ENCODE peak calls at places on chromosomes 1 and 21, in four cellular contexts. One of them, this sample, is unnamed. For H3K36me3, the result is how much of the 10 kb centered on the place peaks cover.

GRCh38 chr1:198300451-198300850 is 143.7 kb downstream of the NEK7 start:
- DNase-seq in Peyer's patch: no peak
- DNase-seq in hepatocyte: no peak
- DNase-seq in K562: no peak
- DNase-seq in this sample: no peak

GRCh38 chr1:65527672-65528071 is 107.2 kb downstream of the LEPR start:
- DNase-seq in hepatocyte: no peak
- DNase-seq in K562: peak
- DNase-seq in Peyer's patch: no peak
- DNase-seq in this sample: no peak

GRCh38 chr1:90834354-90835171 is 117.5 kb upstream of the BARHL2 start:
- DNase-seq in K562: no peak
- DNase-seq in Peyer's patch: no peak
- DNase-seq in hepatocyte: no peak
- DNase-seq in this sample: no peak

GRCh38 chr1:56511323-56511722 is 68.0 kb downstream of the PLPP3 start:
- DNase-seq in K562: no peak
- DNase-seq in hepatocyte: no peak
- DNase-seq in Peyer's patch: no peak
- DNase-seq in this sample: no peak

GRCh38 chr21:28521932-28522826 is 470.5 kb downstream of the LTN1 start:
- DNase-seq in hepatocyte: peak
- DNase-seq in Peyer's patch: no peak
- DNase-seq in K562: no peak
- DNase-seq in this sample: peak

GRCh38 chr1:11198851-11199628 is 9.9 kb downstream of the ANGPTL7 start:
- DNase-seq in hepatocyte: no peak
- DNase-seq in Peyer's patch: no peak
- DNase-seq in K562: no peak
- DNase-seq in this sample: no peak

GRCh38 chr1:227961651-227962050 is 13.9 kb upstream of the WNT9A start:
- DNase-seq in Peyer's patch: no peak
- DNase-seq in K562: no peak
- DNase-seq in hepatocyte: no peak
- DNase-seq in this sample: no peak

GRCh38 chr1:66505671-66506392 is 28.1 kb upstream of the SGIP1 start:
- DNase-seq in Peyer's patch: no peak
- DNase-seq in K562: no peak
- DNase-seq in hepatocyte: no peak
- DNase-seq in this sample: no peak

GRCh38 chr1:186183219-186183618 is 191.8 kb downstream of the TPR start:
- DNase-seq in K562: no peak
- DNase-seq in Peyer's patch: no peak
- DNase-seq in hepatocyte: no peak
- DNase-seq in this sample: peak

GRCh38 chr1:23423415-23424170 is 955 bp downstream of the TCEA3 start:
- DNase-seq in Peyer's patch: no peak
- DNase-seq in hepatocyte: peak
- DNase-seq in K562: no peak
- DNase-seq in this sample: no peak

GRCh38 chr1:58982259-58982998 is 198.6 kb upstream of the JUN start:
- DNase-seq in K562: no peak
- DNase-seq in hepatocyte: peak
- DNase-seq in Peyer's patch: no peak
- DNase-seq in this sample: no peak

GRCh38 chr1:169682077-169682476 is 29.3 kb downstream of the SELL start:
- DNase-seq in Peyer's patch: no peak
- DNase-seq in K562: no peak
- DNase-seq in hepatocyte: no peak
- DNase-seq in this sample: no peak

GRCh38 chr1:213070399-213070798 is 19.4 kb downstream of the RPS6KC1 start:
- DNase-seq in Peyer's patch: no peak
- DNase-seq in hepatocyte: peak
- DNase-seq in K562: peak
- DNase-seq in this sample: peak

GRCh38 chr1:154352581-154353459 is 27.5 kb downstream of the ATP8B2 start:
- DNase-seq in Peyer's patch: peak
- DNase-seq in K562: peak
- DNase-seq in hepatocyte: peak
- DNase-seq in this sample: peak

GRCh38 chr1:25198731-25199231 is 33.5 kb downstream of the SYF2 start:
- DNase-seq in K562: peak
- DNase-seq in Peyer's patch: no peak
- DNase-seq in hepatocyte: no peak
- DNase-seq in this sample: no peak

GRCh38 chr1:237084399-237085077 is 42.6 kb downstream of the RYR2 start:
- DNase-seq in hepatocyte: no peak
- DNase-seq in Peyer's patch: no peak
- DNase-seq in K562: no peak
- DNase-seq in this sample: no peak

DNA sequence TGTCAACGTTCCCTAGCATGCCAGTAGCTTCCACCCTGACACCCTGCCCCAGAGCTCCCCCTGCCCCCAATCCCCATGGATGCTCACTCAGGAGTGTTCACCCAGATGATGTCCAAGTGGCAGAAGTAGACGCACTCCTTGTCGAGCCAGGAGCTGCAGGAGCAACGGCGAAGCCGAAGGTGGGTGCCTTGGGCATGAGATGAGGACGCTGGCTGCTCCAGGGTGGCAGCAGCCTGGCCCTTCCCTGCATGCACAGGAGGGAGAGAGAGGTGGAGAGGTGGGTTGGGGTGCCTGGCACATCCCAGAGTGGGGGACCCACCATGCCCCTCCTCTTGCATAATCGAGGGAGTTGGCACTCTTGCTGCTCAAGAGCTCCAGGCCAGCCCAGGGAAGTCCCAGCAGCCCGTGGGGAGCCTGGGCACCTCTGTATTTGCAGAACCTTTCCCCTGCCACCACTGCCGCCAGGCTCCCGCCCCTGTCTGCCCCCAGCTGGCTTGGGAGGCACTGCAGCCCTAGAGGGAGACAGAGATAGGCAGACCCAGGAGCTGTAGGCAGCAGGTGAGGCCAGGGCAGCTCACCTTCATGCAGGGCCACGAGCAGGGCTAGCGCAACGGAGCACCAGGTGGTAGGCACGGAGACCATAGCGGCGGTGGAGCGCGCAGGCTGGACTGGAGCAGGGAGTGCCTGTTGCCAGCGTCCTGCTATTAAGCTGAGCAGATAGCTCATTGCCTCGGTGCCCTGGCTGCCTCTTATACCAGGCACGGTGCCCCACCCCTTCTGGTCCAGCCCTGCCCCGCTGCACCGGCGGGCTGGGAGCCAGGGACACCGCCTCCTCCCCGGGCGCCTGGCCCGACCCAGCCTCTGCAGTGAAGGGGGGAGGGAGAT is at the start of gene EDN2:
- DNase-seq in hepatocyte: no peak
- DNase-seq in Peyer's patch: no peak
- DNase-seq in K562: no peak
- DNase-seq in this sample: peak
- TF ChIP-seq CTCF in hepatocyte: peak
- TF ChIP-seq CTCF in Peyer's patch: peak
- TF ChIP-seq CTCF in K562: no peak
- TF ChIP-seq CTCF in this sample: peak

DNA sequence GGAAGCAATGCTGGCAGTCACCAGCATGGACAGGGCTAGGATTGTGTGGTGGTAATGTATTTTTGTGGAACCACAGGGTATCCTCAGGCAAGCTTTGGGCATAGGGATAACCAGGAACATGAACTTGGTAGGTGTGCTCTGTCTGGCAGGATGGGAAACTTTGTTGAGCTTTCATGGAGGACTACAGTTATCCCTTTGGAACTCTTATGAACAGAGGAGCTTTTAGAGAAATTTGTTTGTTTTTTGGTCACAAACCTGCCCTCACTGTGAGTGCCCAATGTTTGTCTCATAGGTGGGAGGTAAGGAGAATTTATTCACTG is 54.4 kb downstream of the MACF1 start:
- DNase-seq in Peyer's patch: no peak
- DNase-seq in hepatocyte: no peak
- DNase-seq in K562: no peak
- DNase-seq in this sample: no peak
- H3K36me3 ChIP-seq in Peyer's patch: under half
- H3K36me3 ChIP-seq in hepatocyte: under half
- H3K36me3 ChIP-seq in K562: half or more
- H3K36me3 ChIP-seq in this sample: under half

GRCh38 chr1:96538883-96539282 is 182.7 kb upstream of the PTBP2 start:
- DNase-seq in K562: no peak
- DNase-seq in Peyer's patch: no peak
- DNase-seq in hepatocyte: peak
- DNase-seq in this sample: no peak

GRCh38 chr1:96541491-96541890 is 180.1 kb upstream of the PTBP2 start:
- DNase-seq in Peyer's patch: no peak
- DNase-seq in K562: no peak
- DNase-seq in hepatocyte: no peak
- DNase-seq in this sample: no peak

GRCh38 chr1:96533820-96534219 is 187.8 kb upstream of the PTBP2 start:
- DNase-seq in Peyer's patch: no peak
- DNase-seq in hepatocyte: no peak
- DNase-seq in K562: no peak
- DNase-seq in this sample: no peak

GRCh38 chr1:96536576-96536975 is 185.0 kb upstream of the PTBP2 start:
- DNase-seq in K562: no peak
- DNase-seq in Peyer's patch: no peak
- DNase-seq in hepatocyte: no peak
- DNase-seq in this sample: no peak

GRCh38 chr1:96538001-96538649 is 183.5 kb upstream of the PTBP2 start:
- DNase-seq in hepatocyte: peak
- DNase-seq in Peyer's patch: no peak
- DNase-seq in K562: no peak
- DNase-seq in this sample: no peak
- TF ChIP-seq CTCF in hepatocyte: peak
- TF ChIP-seq CTCF in Peyer's patch: peak
- TF ChIP-seq CTCF in K562: no peak
- TF ChIP-seq CTCF in this sample: no peak

DNA sequence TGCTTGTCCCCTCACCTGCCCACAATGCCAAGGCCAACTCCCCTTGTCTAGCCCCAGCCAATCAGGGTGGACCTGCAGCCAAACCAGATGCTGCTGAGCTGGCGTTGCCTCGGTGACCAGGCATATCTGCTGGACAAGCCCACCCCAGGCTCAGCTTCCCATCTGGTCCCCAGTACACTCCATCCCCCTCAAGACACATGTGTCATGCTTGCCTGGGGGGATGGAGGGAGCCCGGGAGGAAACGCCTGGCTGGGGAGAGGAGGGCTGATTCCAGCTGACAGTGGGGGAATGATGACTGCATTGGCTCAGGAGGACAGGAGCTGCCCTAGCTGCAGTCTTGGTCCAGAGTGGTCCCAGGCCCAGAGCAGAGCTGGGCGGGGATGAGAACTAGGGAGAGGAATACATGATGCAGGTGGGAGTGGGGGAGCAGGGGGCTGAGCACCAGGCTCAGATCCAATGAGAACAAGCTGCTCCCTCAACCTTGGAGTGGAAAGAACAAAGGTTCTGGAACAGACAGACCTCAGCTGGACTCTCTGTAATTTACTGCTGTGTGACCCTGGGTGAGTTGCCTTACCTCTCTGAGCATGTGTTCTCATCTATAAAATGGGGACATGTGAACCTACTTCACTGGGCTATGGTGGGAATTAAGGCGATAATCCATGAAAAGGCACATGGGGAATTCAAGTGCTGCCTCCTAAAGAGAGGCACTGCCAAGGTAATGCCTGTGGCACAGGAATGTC is 23.1 kb upstream of the ECE1 start:
- DNase-seq in Peyer's patch: no peak
- DNase-seq in hepatocyte: no peak
- DNase-seq in K562: no peak
- DNase-seq in this sample: no peak
- H3K36me3 ChIP-seq in Peyer's patch: under half
- H3K36me3 ChIP-seq in hepatocyte: under half
- H3K36me3 ChIP-seq in K562: under half
- H3K36me3 ChIP-seq in this sample: under half

GRCh38 chr1:15757575-15758401 is 807 bp upstream of the FBLIM1 start:
- DNase-seq in K562: no peak
- DNase-seq in hepatocyte: peak
- DNase-seq in Peyer's patch: no peak
- DNase-seq in this sample: no peak
- TF ChIP-seq CTCF in K562: no peak
- TF ChIP-seq CTCF in hepatocyte: no peak
- TF ChIP-seq CTCF in Peyer's patch: no peak
- TF ChIP-seq CTCF in this sample: no peak

DNA sequence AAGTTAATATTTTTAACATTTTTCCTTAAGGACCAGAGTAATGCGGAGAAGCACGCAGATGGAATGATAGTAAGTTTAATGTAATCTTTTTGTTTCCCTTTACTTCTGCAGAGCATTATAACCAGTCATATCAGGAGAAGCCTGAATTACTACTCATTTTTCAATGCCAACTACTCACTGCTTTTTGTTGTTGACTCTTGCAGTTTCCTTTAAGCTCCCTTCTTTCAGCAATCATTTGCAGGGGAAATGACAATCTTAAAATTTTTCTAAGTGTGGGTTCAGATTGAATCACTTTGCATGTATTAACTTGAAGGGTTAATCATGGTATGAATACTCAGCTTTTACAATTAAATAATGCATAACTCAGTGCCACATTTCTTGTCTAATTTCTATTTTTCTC is 122.2 kb downstream of the NRDC start:
- DNase-seq in K562: no peak
- DNase-seq in Peyer's patch: no peak
- DNase-seq in hepatocyte: no peak
- DNase-seq in this sample: peak
- H3K36me3 ChIP-seq in K562: half or more
- H3K36me3 ChIP-seq in Peyer's patch: under half
- H3K36me3 ChIP-seq in hepatocyte: under half
- H3K36me3 ChIP-seq in this sample: under half